ENCODE peak calls at places on chromosomes 5 and 9, in seven cellular contexts. K, G, P, R, I, T and E are unnamed samples.

GRCh38 chr5:105702323-105702722 is 1968.4 kb downstream of the EFNA5 start:
- DNase-seq in R (no peak), P (no peak), I (no peak), K (no peak), G (no peak), T (no peak), E (no peak)

GRCh38 chr9:34185778-34186551 is 7.1 kb downstream of the UBAP1 start:
- DNase-seq in P (no peak), I (peak), R (no peak), T (no peak), K (no peak), G (no peak), E (peak)

GRCh38 chr9:131111186-131111853 is 14.1 kb upstream of the NUP214 start:
- DNase-seq in G (no peak), K (no peak), R (no peak), T (peak), I (no peak), P (no peak), E (no peak)

GRCh38 chr9:86946712-86947145 is 577 bp downstream of the GAS1 start:
- DNase-seq in K (no peak), G (peak), R (no peak), P (peak), T (no peak), I (no peak), E (no peak)

GRCh38 chr9:31389075-31389474 is 995.4 kb upstream of the ACO1 start:
- DNase-seq in G (no peak), K (no peak), R (no peak), I (no peak), T (no peak), P (no peak), E (no peak)

GRCh38 chr5:160042674-160043073 is 33.7 kb downstream of the TTC1 start:
- DNase-seq in K (no peak), R (no peak), G (no peak), T (no peak), P (no peak), I (no peak), E (no peak)

GRCh38 chr5:139494832-139495231 is 12.3 kb upstream of the STING1 start:
- DNase-seq in I (no peak), P (no peak), T (no peak), G (no peak), R (no peak), K (no peak), E (no peak)

GRCh38 chr5:172573986-172574844 is 66.8 kb upstream of the NEURL1B start:
- DNase-seq in P (no peak), G (no peak), T (no peak), I (no peak), R (no peak), K (no peak), E (no peak)

GRCh38 chr5:88769165-88769564 is 113.8 kb downstream of the MEF2C start:
- DNase-seq in G (no peak), I (no peak), R (no peak), K (no peak), T (no peak), P (no peak), E (no peak)

GRCh38 chr5:106172681-106173532 is 1497.8 kb downstream of the EFNA5 start:
- DNase-seq in I (no peak), P (no peak), T (no peak), G (no peak), R (no peak), K (no peak), E (no peak)

GRCh38 chr9:72524820-72525539 is 3.6 kb downstream of the TMC1 start:
- DNase-seq in R (no peak), T (no peak), P (no peak), I (peak), K (no peak), G (no peak), E (no peak)

GRCh38 chr9:134970719-134971118 is 53.0 kb upstream of the FCN1 start:
- DNase-seq in T (no peak), I (no peak), R (no peak), K (no peak), P (no peak), G (no peak), E (no peak)

GRCh38 chr9:137114613-137115393 is at the start of gene DPP7:
- DNase-seq in T (peak), K (no peak), G (peak), P (peak), R (peak), I (no peak), E (peak)

GRCh38 chr5:108260105-108260857 is 121.6 kb downstream of the FBXL17 start:
- DNase-seq in I (peak), R (peak), T (peak), G (peak), P (peak), K (peak), E (no peak)

GRCh38 chr5:159682623-159683022 is 233.7 kb upstream of the ADRA1B start:
- DNase-seq in R (no peak), K (no peak), I (no peak), T (no peak), G (no peak), P (no peak), E (no peak)

GRCh38 chr5:139396691-139397090 is 1.8 kb upstream of the PROB1 start:
- DNase-seq in K (no peak), T (no peak), G (no peak), R (no peak), P (no peak), I (no peak), E (no peak)

GRCh38 chr5:5688194-5688924 is 265.9 kb downstream of the ICE1 start:
- DNase-seq in P (no peak), T (no peak), G (no peak), K (no peak), I (no peak), R (no peak), E (no peak)

GRCh38 chr9:18935521-18935920 is 97.5 kb downstream of the SAXO1 start:
- DNase-seq in G (no peak), I (no peak), P (no peak), K (no peak), R (no peak), T (no peak), E (no peak)

GRCh38 chr9:105254226-105254625 is 9.8 kb downstream of the SLC44A1 start:
- DNase-seq in K (no peak), R (no peak), T (no peak), G (no peak), I (no peak), P (no peak), E (no peak)

GRCh38 chr5:35031276-35031675 is 16.5 kb downstream of the AGXT2 start:
- DNase-seq in P (no peak), T (no peak), R (no peak), G (no peak), I (no peak), K (no peak), E (no peak)

DNA sequence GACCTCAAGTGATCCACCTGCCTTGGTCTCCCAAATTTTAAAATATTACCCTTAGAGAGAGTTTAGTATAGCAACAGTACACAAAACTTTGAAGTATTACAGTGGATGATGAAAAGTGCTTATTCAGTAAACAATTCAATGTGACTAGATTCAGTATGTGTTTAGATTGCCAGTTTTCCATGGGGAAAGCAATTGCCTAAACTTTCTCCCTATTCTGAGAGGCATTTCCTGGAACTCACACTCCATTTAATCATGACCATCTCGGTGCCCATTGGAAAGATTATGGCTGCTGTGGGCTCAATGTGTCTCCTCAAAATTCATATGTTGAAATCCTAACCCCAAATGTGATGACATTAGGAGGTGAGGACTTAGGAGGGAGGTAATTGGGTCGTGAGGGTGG is 38.9 kb upstream of the MYO10 start:
- DNase-seq in K (no peak), P (no peak), R (no peak), T (no peak), G (no peak), I (no peak), E (no peak)
- TF ChIP-seq TAF1 in K (no peak), P (no peak), R (no peak), T (no peak), G (no peak), I (no peak), E (no peak)

GRCh38 chr5:1827410-1828397 is 26.5 kb downstream of the NDUFS6 start:
- DNase-seq in I (no peak), R (no peak), K (no peak), P (peak), T (peak), G (no peak), E (no peak)
- TF ChIP-seq TAF1 in I (no peak), R (no peak), K (no peak), P (no peak), T (no peak), G (no peak), E (no peak)

GRCh38 chr5:1468247-1468612 is 23.0 kb upstream of the SLC6A3 start:
- DNase-seq in I (no peak), P (peak), K (peak), G (peak), R (no peak), T (peak), E (no peak)
- TF ChIP-seq TAF1 in I (no peak), P (no peak), K (no peak), G (no peak), R (no peak), T (no peak), E (no peak)

GRCh38 chr9:68672625-68673024 is 32.4 kb upstream of the PIP5K1B start:
- DNase-seq in P (no peak), K (no peak), T (no peak), R (no peak), I (no peak), G (no peak), E (no peak)

GRCh38 chr9:68683433-68683832 is 21.6 kb upstream of the PIP5K1B start:
- DNase-seq in G (no peak), I (no peak), K (no peak), R (no peak), P (no peak), T (no peak), E (no peak)

DNA sequence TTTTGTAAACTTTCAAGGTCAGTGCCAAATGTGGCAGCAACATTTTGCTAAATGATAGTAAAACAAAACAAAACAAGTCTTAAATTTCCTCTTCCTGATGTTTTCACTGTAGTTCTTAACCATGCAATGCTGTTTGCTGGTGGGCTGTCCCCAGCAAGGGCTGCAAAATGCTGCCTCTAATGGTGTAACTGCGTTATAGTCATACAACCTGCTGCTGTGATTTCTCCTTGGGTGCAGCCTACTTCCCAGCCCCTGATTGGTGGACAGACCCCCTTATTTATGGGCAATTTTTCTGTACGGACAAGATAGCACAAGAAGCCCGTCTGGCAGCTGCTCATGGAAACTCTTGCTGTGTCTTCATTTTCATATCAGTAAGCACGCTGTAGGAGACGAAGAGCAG is 26.6 kb upstream of the PIP5K1B start:
- DNase-seq in T (peak), I (no peak), R (no peak), K (peak), P (no peak), G (peak), E (no peak)
- TF ChIP-seq TAF1 in T (no peak), I (no peak), R (no peak), K (no peak), P (no peak), G (no peak), E (no peak)

GRCh38 chr5:126921471-126922091 is 108.8 kb downstream of the MARCHF3 start:
- DNase-seq in R (no peak), K (no peak), I (no peak), G (no peak), P (no peak), T (no peak), E (no peak)
- TF ChIP-seq TAF1 in R (no peak), K (no peak), I (no peak), G (no peak), P (no peak), T (no peak), E (no peak)

DNA sequence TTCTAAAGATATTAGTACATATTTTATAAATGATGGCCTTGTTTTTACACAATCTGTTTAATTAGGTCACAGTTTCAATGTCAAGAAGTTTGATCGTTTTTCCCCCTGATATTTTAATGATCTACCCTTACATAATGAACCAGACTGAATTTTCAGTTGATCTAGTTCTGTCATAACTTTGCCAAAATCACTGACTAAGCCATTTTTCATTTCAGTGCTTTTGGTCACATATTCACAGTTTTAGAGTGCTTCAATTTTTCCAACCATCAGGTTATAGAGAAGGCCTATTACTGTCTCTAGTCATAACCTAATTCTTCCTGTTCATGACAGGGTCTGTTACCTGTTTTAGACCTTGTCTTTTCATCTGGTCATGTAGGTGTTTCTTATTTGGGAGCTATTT is 577.9 kb upstream of the PTPRD start:
- DNase-seq in P (no peak), R (no peak), I (no peak), T (no peak), G (no peak), K (no peak), E (no peak)
- TF ChIP-seq TAF1 in P (no peak), R (no peak), I (no peak), T (no peak), G (no peak), K (no peak), E (no peak)

GRCh38 chr9:92439921-92440750 is 15.9 kb upstream of the OMD start:
- DNase-seq in P (no peak), R (no peak), K (no peak), G (no peak), I (no peak), T (no peak), E (no peak)
- TF ChIP-seq TAF1 in P (no peak), R (no peak), K (no peak), G (no peak), I (no peak), T (no peak), E (no peak)

GRCh38 chr5:141875022-141875740 is 3.0 kb downstream of the PCDH1 start:
- DNase-seq in P (no peak), I (no peak), K (no peak), G (no peak), R (peak), T (no peak), E (no peak)

GRCh38 chr5:141877478-141878185 is 578 bp downstream of the PCDH1 start:
- DNase-seq in G (peak), P (peak), K (no peak), T (no peak), R (no peak), I (no peak), E (no peak)

GRCh38 chr5:141874262-141874964 is 3.8 kb downstream of the PCDH1 start:
- DNase-seq in P (no peak), I (no peak), G (peak), K (peak), R (peak), T (no peak), E (no peak)

GRCh38 chr5:141876628-141877477 is 1.4 kb downstream of the PCDH1 start:
- DNase-seq in P (peak), K (no peak), G (no peak), T (no peak), R (peak), I (no peak), E (no peak)

GRCh38 chr5:141875795-141876627 is 2.2 kb downstream of the PCDH1 start:
- DNase-seq in R (peak), G (peak), I (no peak), T (peak), P (peak), K (no peak), E (no peak)
- TF ChIP-seq TAF1 in R (no peak), G (no peak), I (no peak), T (peak), P (peak), K (no peak), E (no peak)

GRCh38 chr9:2872941-2873323 is 29.0 kb upstream of the PUM3 start:
- DNase-seq in T (no peak), G (no peak), I (no peak), R (no peak), K (no peak), P (no peak), E (no peak)
- TF ChIP-seq TAF1 in T (no peak), G (no peak), I (no peak), R (no peak), K (no peak), P (no peak), E (no peak)